ENCODE peak calls at places on chromosome 2, in ten cellular contexts. G is adrenal gland, R is brain microvascular endothelial cell, O is stomach, L is tibial artery, A is psoas muscle, Y is cardiac muscle cell, Z is fibroblast of lung, I is mammary epithelial cell, M is heart right ventricle. J is an unnamed sample.

GRCh38 chr2:241595600-241596140 is 37.1 kb downstream of the BOK start:
- DNase-seq in G (no peak), R (no peak), O (no peak), L (no peak), A (no peak), Y (peak), Z (no peak), I (no peak), M (no peak), J (no peak)

GRCh38 chr2:164932377-164932776 is 22.9 kb downstream of the SLC38A11 start:
- DNase-seq in G (no peak), R (no peak), O (no peak), L (no peak), A (no peak), Y (no peak), Z (no peak), I (no peak), M (no peak), J (no peak)

GRCh38 chr2:15241208-15241607 is 319.9 kb downstream of the NBAS start:
- DNase-seq in G (no peak), R (no peak), O (no peak), L (no peak), A (no peak), Y (no peak), Z (no peak), I (peak), M (no peak), J (no peak)

GRCh38 chr2:40038646-40039045 is 259.6 kb upstream of the THUMPD2 start:
- DNase-seq in G (no peak), R (no peak), O (no peak), L (no peak), A (no peak), Y (no peak), Z (no peak), I (no peak), M (no peak), J (no peak)

GRCh38 chr2:100060875-100061274 is 81.5 kb downstream of the AFF3 start:
- DNase-seq in G (no peak), R (no peak), O (no peak), L (no peak), A (no peak), Y (no peak), Z (no peak), I (no peak), M (no peak), J (no peak)

GRCh38 chr2:241242306-241242705 is 53.8 kb downstream of the ANO7 start:
- DNase-seq in G (no peak), R (no peak), O (no peak), L (no peak), A (no peak), Y (no peak), Z (no peak), I (no peak), M (no peak), J (no peak)

GRCh38 chr2:45904931-45905642 is 253.6 kb downstream of the PRKCE start:
- DNase-seq in G (no peak), R (no peak), O (no peak), L (no peak), A (no peak), Y (no peak), Z (peak), I (no peak), M (no peak), J (no peak)

GRCh38 chr2:53448591-53448990 is 319.0 kb upstream of the CHAC2 start:
- DNase-seq in G (no peak), R (no peak), O (no peak), L (no peak), A (no peak), Y (no peak), Z (peak), I (no peak), M (no peak), J (no peak)

GRCh38 chr2:65228249-65228750 is 669 bp downstream of the ACTR2 start:
- DNase-seq in G (no peak), R (no peak), O (no peak), L (no peak), A (no peak), Y (no peak), Z (peak), I (peak), M (no peak), J (no peak)

GRCh38 chr2:235478609-235479008 is 15.2 kb upstream of the AGAP1 start:
- DNase-seq in G (no peak), R (no peak), O (no peak), L (no peak), A (no peak), Y (no peak), Z (no peak), I (no peak), M (no peak), J (no peak)

GRCh38 chr2:36352024-36352398 is 3.6 kb upstream of the CRIM1 start:
- DNase-seq in G (no peak), R (no peak), O (no peak), L (no peak), A (no peak), Y (peak), Z (peak), I (no peak), M (no peak), J (no peak)

GRCh38 chr2:127516031-127516430 is 10.3 kb downstream of the IWS1 start:
- DNase-seq in G (peak), R (peak), O (no peak), L (peak), A (peak), Y (no peak), Z (peak), I (peak), M (peak), J (peak)

GRCh38 chr2:26086155-26086634 is 52.3 kb downstream of the RAB10 start:
- DNase-seq in G (no peak), R (peak), O (no peak), L (no peak), A (no peak), Y (no peak), Z (peak), I (peak), M (no peak), J (no peak)

GRCh38 chr2:12032421-12032820 is 286.0 kb downstream of the LPIN1 start:
- DNase-seq in G (no peak), R (no peak), O (no peak), L (no peak), A (no peak), Y (no peak), Z (no peak), I (no peak), M (no peak), J (no peak)

GRCh38 chr2:234146087-234146826 is 95.8 kb downstream of the SPP2 start:
- DNase-seq in G (peak), R (peak), O (no peak), L (no peak), A (no peak), Y (no peak), Z (peak), I (peak), M (no peak), J (no peak)

GRCh38 chr2:898319-898718 is 52.3 kb upstream of the SNTG2 start:
- DNase-seq in G (no peak), R (no peak), O (no peak), L (no peak), A (no peak), Y (no peak), Z (no peak), I (no peak), M (no peak), J (no peak)

GRCh38 chr2:211455225-211455841 is 898.9 kb downstream of the CPS1 start:
- DNase-seq in G (peak), R (peak), O (peak), L (no peak), A (no peak), Y (peak), Z (peak), I (peak), M (no peak), J (no peak)

GRCh38 chr2:25032094-25032493 is 9.8 kb upstream of the EFR3B start:
- DNase-seq in G (no peak), R (peak), O (no peak), L (no peak), A (no peak), Y (no peak), Z (no peak), I (no peak), M (no peak), J (no peak)

GRCh38 chr2:95388878-95389255 is 13.6 kb upstream of the FAHD2A start:
- DNase-seq in G (no peak), R (no peak), O (no peak), L (no peak), A (no peak), Y (no peak), Z (no peak), I (no peak), M (no peak), J (no peak)

GRCh38 chr2:173829727-173830126 is 135.4 kb downstream of the SP3 start:
- DNase-seq in G (no peak), R (no peak), O (no peak), L (no peak), A (no peak), Y (no peak), Z (no peak), I (no peak), M (no peak), J (no peak)

GRCh38 chr2:57906152-57906732 is 140.4 kb upstream of the VRK2 start:
- DNase-seq in G (no peak), R (peak), O (no peak), L (no peak), A (no peak), Y (peak), Z (peak), I (peak), M (no peak), J (no peak)

GRCh38 chr2:43611987-43612894 is 16.4 kb upstream of the THADA start:
- DNase-seq in G (peak), R (peak), O (peak), L (peak), A (peak), Y (peak), Z (peak), I (peak), M (peak), J (peak)

GRCh38 chr2:131016826-131017596 is 76.2 kb downstream of the FAM168B start:
- DNase-seq in G (no peak), R (peak), O (no peak), L (no peak), A (no peak), Y (no peak), Z (peak), I (peak), M (no peak), J (no peak)

GRCh38 chr2:123953848-123954247 is 71.2 kb upstream of the CNTNAP5 start:
- DNase-seq in G (no peak), R (peak), O (no peak), L (no peak), A (no peak), Y (no peak), Z (peak), I (peak), M (no peak), J (no peak)

GRCh38 chr2:20539133-20539719 is 92.4 kb downstream of the RHOB start:
- DNase-seq in G (no peak), R (no peak), O (no peak), L (no peak), A (peak), Y (no peak), Z (peak), I (no peak), M (no peak), J (no peak)
- H3K4me3 ChIP-seq in G (no peak), R (no peak), O (no peak), L (no peak), A (no peak), Y (no peak), Z (no peak), I (no peak), M (no peak), J (no peak)

GRCh38 chr2:201118957-201119848 is 3.2 kb downstream of the CFLAR start:
- DNase-seq in G (no peak), R (no peak), O (no peak), L (no peak), A (no peak), Y (peak), Z (peak), I (no peak), M (no peak), J (no peak)

GRCh38 chr2:201118121-201118956 is 2.4 kb downstream of the CFLAR start:
- DNase-seq in G (peak), R (peak), O (peak), L (peak), A (peak), Y (peak), Z (peak), I (peak), M (peak), J (peak)

GRCh38 chr2:201120500-201120899 is 4.5 kb downstream of the CFLAR start:
- DNase-seq in G (no peak), R (no peak), O (no peak), L (no peak), A (no peak), Y (no peak), Z (no peak), I (no peak), M (no peak), J (no peak)

GRCh38 chr2:201126308-201127127 is 10.6 kb downstream of the CFLAR start:
- DNase-seq in G (peak), R (no peak), O (no peak), L (no peak), A (no peak), Y (no peak), Z (peak), I (peak), M (no peak), J (no peak)

GRCh38 chr2:201122276-201122675 is 6.3 kb downstream of the CFLAR start:
- DNase-seq in G (no peak), R (no peak), O (no peak), L (no peak), A (no peak), Y (no peak), Z (no peak), I (no peak), M (no peak), J (no peak)
- H3K27ac ChIP-seq in G (no peak), R (no peak), O (no peak), L (no peak), A (peak), Y (no peak), Z (no peak), I (no peak), M (peak), J (no peak)

DNA sequence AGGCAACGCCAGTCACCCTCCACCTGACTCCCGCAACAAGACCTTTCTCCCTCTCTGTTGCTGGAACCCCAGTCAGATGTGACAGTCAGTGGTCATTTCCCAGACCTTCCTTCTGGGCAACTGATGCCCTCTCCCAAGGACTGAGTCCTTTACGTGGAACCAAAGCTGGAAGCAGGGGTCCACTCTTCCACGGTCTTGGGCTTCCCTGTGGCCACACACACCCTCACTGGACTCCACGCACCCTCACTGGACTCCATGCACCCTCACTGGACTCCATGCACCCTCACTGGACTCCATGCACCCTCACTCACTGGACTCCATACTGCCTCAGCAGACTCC is 7.1 kb downstream of the PTMA start:
- DNase-seq in G (no peak), R (no peak), O (no peak), L (no peak), A (no peak), Y (no peak), Z (no peak), I (no peak), M (peak), J (no peak)
- TF ChIP-seq CTCF in G (no peak), R (no peak), O (no peak), L (no peak), A (no peak), Y (no peak), Z (no peak), I (no peak), M (no peak), J (peak)

GRCh38 chr2:226837334-226837733 is 1.5 kb downstream of the RHBDD1 start:
- DNase-seq in G (no peak), R (no peak), O (no peak), L (no peak), A (no peak), Y (no peak), Z (no peak), I (no peak), M (no peak), J (no peak)

GRCh38 chr2:226836548-226836885 is 663 bp downstream of the RHBDD1 start:
- DNase-seq in G (no peak), R (no peak), O (no peak), L (no peak), A (no peak), Y (no peak), Z (no peak), I (no peak), M (no peak), J (no peak)

GRCh38 chr2:226838758-226839555 is 3.1 kb downstream of the RHBDD1 start:
- DNase-seq in G (peak), R (no peak), O (no peak), L (no peak), A (no peak), Y (no peak), Z (no peak), I (no peak), M (no peak), J (no peak)

GRCh38 chr2:226837787-226838603 is 2.1 kb downstream of the RHBDD1 start:
- DNase-seq in G (no peak), R (no peak), O (no peak), L (no peak), A (no peak), Y (no peak), Z (no peak), I (no peak), M (no peak), J (no peak)

GRCh38 chr2:226839960-226840359 is 4.1 kb downstream of the RHBDD1 start:
- DNase-seq in G (no peak), R (no peak), O (no peak), L (no peak), A (no peak), Y (no peak), Z (no peak), I (no peak), M (no peak), J (no peak)
- H3K4me3 ChIP-seq in G (peak), R (no peak), O (no peak), L (no peak), A (no peak), Y (no peak), Z (no peak), I (no peak), M (no peak), J (no peak)

DNA sequence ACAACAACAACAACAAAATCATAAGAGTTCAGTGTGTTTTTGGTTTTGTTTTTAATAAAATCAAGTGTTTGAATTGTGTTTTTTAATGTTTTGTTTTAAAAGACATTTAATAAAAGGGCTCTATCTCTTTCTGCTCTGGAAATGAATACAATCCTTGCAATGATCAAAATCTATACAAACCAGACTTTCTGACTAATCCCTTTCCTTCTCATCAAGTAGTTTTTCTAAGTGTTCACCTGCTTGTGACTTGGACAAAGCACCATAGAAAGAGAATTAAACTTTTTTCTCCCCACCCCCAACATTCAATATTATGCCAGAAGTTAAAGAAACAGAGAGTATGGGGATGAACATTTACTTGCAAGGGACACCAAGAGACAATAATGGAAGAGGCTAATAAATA is 61.4 kb downstream of the KCTD18 start:
- DNase-seq in G (no peak), R (no peak), O (no peak), L (no peak), A (no peak), Y (no peak), Z (no peak), I (no peak), M (no peak), J (no peak)
- H3K27ac ChIP-seq in G (no peak), R (no peak), O (no peak), L (no peak), A (no peak), Y (no peak), Z (no peak), I (no peak), M (no peak), J (no peak)

GRCh38 chr2:84653302-84653701 is 137.0 kb downstream of the DNAH6 start:
- DNase-seq in G (no peak), R (no peak), O (no peak), L (no peak), A (no peak), Y (no peak), Z (no peak), I (no peak), M (no peak), J (no peak)
- TF ChIP-seq CTCF in G (no peak), R (no peak), O (no peak), L (no peak), A (no peak), Y (no peak), Z (peak), I (no peak), M (no peak), J (no peak)

GRCh38 chr2:98478861-98479770 is 34.5 kb downstream of the INPP4A start:
- DNase-seq in G (no peak), R (no peak), O (no peak), L (no peak), A (no peak), Y (no peak), Z (no peak), I (peak), M (no peak), J (no peak)

GRCh38 chr2:98479959-98480524 is 35.4 kb downstream of the INPP4A start:
- DNase-seq in G (peak), R (no peak), O (peak), L (no peak), A (peak), Y (peak), Z (peak), I (peak), M (peak), J (no peak)

GRCh38 chr2:98482362-98482761 is 37.7 kb downstream of the INPP4A start:
- DNase-seq in G (no peak), R (no peak), O (no peak), L (no peak), A (no peak), Y (no peak), Z (no peak), I (no peak), M (no peak), J (no peak)

GRCh38 chr2:98478088-98478551 is 33.5 kb downstream of the INPP4A start:
- DNase-seq in G (no peak), R (no peak), O (no peak), L (no peak), A (no peak), Y (no peak), Z (no peak), I (no peak), M (no peak), J (no peak)

DNA sequence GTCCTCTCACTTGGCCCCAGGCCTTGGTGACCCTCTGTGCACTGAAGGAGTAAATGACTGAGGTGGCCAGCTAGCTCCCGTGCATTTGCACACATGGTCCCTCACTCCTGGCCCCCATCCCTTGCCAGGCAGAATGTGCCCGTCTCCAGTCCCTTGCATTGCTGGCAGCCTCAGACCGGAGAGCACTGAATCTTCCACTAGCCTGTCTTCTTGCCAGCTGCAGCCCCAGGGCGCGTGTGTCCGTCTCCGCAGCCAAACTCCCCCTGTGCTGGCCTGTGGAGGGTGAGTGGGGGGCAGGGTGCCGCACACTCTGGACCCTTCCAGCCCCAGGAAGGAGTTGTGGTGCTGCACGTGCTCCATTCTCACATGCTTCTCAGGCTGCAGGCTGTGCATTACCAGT is 35.9 kb downstream of the INPP4A start:
- DNase-seq in G (no peak), R (no peak), O (no peak), L (no peak), A (no peak), Y (no peak), Z (no peak), I (no peak), M (no peak), J (no peak)
- H3K4me3 ChIP-seq in G (no peak), R (no peak), O (no peak), L (no peak), A (no peak), Y (no peak), Z (no peak), I (no peak), M (no peak), J (no peak)

GRCh38 chr2:238274152-238274865 is 14.1 kb downstream of the PER2 start:
- DNase-seq in G (no peak), R (no peak), O (no peak), L (no peak), A (peak), Y (no peak), Z (no peak), I (no peak), M (no peak), J (no peak)
- H3K27ac ChIP-seq in G (no peak), R (no peak), O (no peak), L (no peak), A (no peak), Y (no peak), Z (no peak), I (no peak), M (no peak), J (no peak)

GRCh38 chr2:194745532-194746146 is 911.4 kb upstream of the SLC39A10 start:
- DNase-seq in G (no peak), R (no peak), O (no peak), L (no peak), A (no peak), Y (no peak), Z (no peak), I (no peak), M (no peak), J (no peak)
- TF ChIP-seq CTCF in G (no peak), R (no peak), O (no peak), L (no peak), A (no peak), Y (no peak), Z (no peak), I (no peak), M (no peak), J (no peak)

DNA sequence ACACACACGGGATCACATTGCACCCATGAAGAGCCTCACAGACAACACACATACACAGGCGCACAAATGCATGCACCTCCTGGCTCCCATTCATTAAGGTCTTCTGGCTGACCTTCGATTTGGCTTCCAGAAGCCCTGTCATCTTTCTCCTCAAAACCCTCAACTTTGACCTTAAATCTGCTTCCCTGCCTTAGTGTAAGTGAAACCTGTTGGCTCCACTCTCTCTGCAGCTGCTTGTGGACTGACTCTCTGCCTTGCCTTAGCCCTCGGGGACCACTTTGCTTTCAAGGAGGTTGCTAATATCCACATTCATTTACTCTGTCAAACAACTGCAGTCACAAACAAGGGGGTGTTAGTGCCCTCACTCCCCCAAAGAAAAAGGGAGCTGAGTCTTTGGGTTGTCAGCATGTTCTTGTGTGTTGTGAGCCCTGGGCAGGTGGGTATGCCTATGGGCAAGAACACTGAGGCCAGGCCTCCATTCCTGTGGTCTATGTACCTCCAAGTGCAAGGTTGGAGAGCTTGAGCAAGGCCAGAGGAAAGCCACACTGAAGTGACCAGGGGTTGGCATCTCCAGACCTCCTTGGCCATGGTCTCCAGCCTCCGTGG is 3.9 kb downstream of the OSR1 start:
- DNase-seq in G (no peak), R (no peak), O (no peak), L (no peak), A (no peak), Y (no peak), Z (no peak), I (no peak), M (no peak), J (no peak)
- H3K4me3 ChIP-seq in G (no peak), R (no peak), O (no peak), L (peak), A (no peak), Y (no peak), Z (no peak), I (no peak), M (no peak), J (peak)

J was measured in ascending aorta.